ENCODE peak calls at places on chromosome 12, in five cellular contexts. P is astrocyte, X is COR-L47, Q is WERI-Rb-1, T is Caki2. D is an unnamed sample.
A peak's percentile ranks its signal among the peaks of the same experiment; 100 is the strongest.

GRCh38 chr12:27123642-27124041 is 41.3 kb upstream of the C12orf71 start:
- DNase-seq in Q (no peak), T (no peak), X (no peak), P (no peak), D (peak; percentile 21)

GRCh38 chr12:42407306-42407705 is 81.3 kb downstream of the PPHLN1 start:
- DNase-seq in P (peak; percentile 7), X (no peak), T (peak; percentile 41), Q (no peak), D (peak; percentile 10)

GRCh38 chr12:96471368-96472040 is 17.9 kb upstream of the CFAP54 start:
- DNase-seq in X (no peak), T (peak; percentile 27), Q (no peak), P (peak; percentile 84), D (peak; percentile 65)

GRCh38 chr12:48822711-48823110 is 4.4 kb downstream of the CACNB3 start:
- DNase-seq in X (no peak), P (no peak), Q (no peak), T (no peak), D (no peak)

GRCh38 chr12:130249376-130249775 is 87.1 kb downstream of the FZD10 start:
- DNase-seq in T (no peak), Q (no peak), X (no peak), P (no peak), D (no peak)

GRCh38 chr12:48768147-48768546 is 20.7 kb downstream of the ADCY6 start:
- DNase-seq in Q (no peak), X (no peak), P (no peak), T (no peak), D (no peak)

GRCh38 chr12:23611320-23611719 is 338.1 kb downstream of the SOX5 start:
- DNase-seq in Q (no peak), X (no peak), T (no peak), P (peak; percentile 5), D (no peak)

GRCh38 chr12:6377667-6377994 is 2.3 kb upstream of the SCNN1A start:
- DNase-seq in X (no peak), P (no peak), Q (no peak), T (peak; percentile 35), D (peak; percentile 53)

GRCh38 chr12:97048421-97049035 is 141.5 kb downstream of the NEDD1 start:
- DNase-seq in Q (no peak), P (no peak), T (no peak), X (no peak), D (no peak)

GRCh38 chr12:63955831-63956685 is 111.6 kb downstream of the SRGAP1 start:
- DNase-seq in X (no peak), Q (no peak), T (no peak), P (no peak), D (no peak)

GRCh38 chr12:56398324-56398723 is 35.7 kb upstream of the APOF start:
- DNase-seq in Q (no peak), T (no peak), P (no peak), X (no peak), D (no peak)

GRCh38 chr12:54417712-54418440 is 1.2 kb downstream of the ITGA5 start:
- DNase-seq in P (no peak), X (no peak), Q (peak; percentile 32), T (no peak), D (no peak)

GRCh38 chr12:120972870-120973543 is 5.3 kb upstream of the HNF1A start:
- DNase-seq in T (peak; percentile 99), P (peak; percentile 19), X (no peak), Q (no peak), D (no peak)

GRCh38 chr12:108959748-108960655 is 60.9 kb downstream of the SVOP start:
- DNase-seq in Q (no peak), P (no peak), T (no peak), X (no peak), D (no peak)

GRCh38 chr12:116343331-116343884 is 65.9 kb upstream of the MED13L start:
- DNase-seq in P (no peak), Q (no peak), X (no peak), T (no peak), D (no peak)

GRCh38 chr12:43072431-43072830 is 479.6 kb downstream of the ADAMTS20 start:
- DNase-seq in T (no peak), P (no peak), Q (no peak), X (no peak), D (no peak)

GRCh38 chr12:47820631-47821345 is 1.1 kb upstream of the HDAC7 start:
- DNase-seq in Q (no peak), T (peak; percentile 91), P (peak; percentile 95), X (no peak), D (peak; percentile 85)

GRCh38 chr12:18551703-18552102 is 186.1 kb downstream of the PLCZ1 start:
- DNase-seq in Q (no peak), T (no peak), P (no peak), X (no peak), D (peak; percentile 28)

GRCh38 chr12:30965613-30965985 is 39.1 kb downstream of the TSPAN11 start:
- DNase-seq in X (no peak), P (no peak), T (no peak), Q (peak; percentile 45), D (no peak)

GRCh38 chr12:131137836-131138637 is 184.3 kb downstream of the ADGRD1 start:
- DNase-seq in X (no peak), Q (peak; percentile 38), P (no peak), T (no peak), D (no peak)

GRCh38 chr12:124636138-124636968 is 68.9 kb upstream of the NCOR2 start:
- DNase-seq in P (peak; percentile 64), X (no peak), Q (peak; percentile 44), T (peak; percentile 59), D (peak; percentile 96)

GRCh38 chr12:102918840-102919239 is 1.8 kb upstream of the PAH start:
- DNase-seq in X (no peak), P (no peak), Q (no peak), T (no peak), D (no peak)

GRCh38 chr12:95533985-95534384 is 17.3 kb downstream of the USP44 start:
- DNase-seq in X (no peak), P (no peak), Q (no peak), T (no peak), D (no peak)

GRCh38 chr12:46367351-46368029 is 5.1 kb downstream of the SLC38A2 start:
- DNase-seq in T (no peak), X (no peak), Q (no peak), P (no peak), D (peak; percentile 48)

GRCh38 chr12:87848248-87848868 is 180.8 kb downstream of the C12orf50 start:
- DNase-seq in X (peak; percentile 47), Q (peak; percentile 11), T (peak; percentile 85), P (peak; percentile 51), D (peak; percentile 48)

GRCh38 chr12:80830533-80831088 is 107.1 kb downstream of the LIN7A start:
- DNase-seq in X (no peak), P (no peak), T (no peak), Q (no peak), D (no peak)

GRCh38 chr12:52561880-52562449 is 9.0 kb upstream of the KRT71 start:
- DNase-seq in X (no peak), Q (no peak), T (no peak), P (no peak), D (no peak)

GRCh38 chr12:59005195-59005961 is 85.1 kb upstream of the LRIG3 start:
- DNase-seq in Q (no peak), T (no peak), P (peak; percentile 6), X (no peak), D (no peak)

GRCh38 chr12:23950011-23950774 is 723 bp upstream of the SOX5 start:
- DNase-seq in P (peak; percentile 19), Q (peak; percentile 11), T (no peak), X (no peak), D (peak; percentile 8)

GRCh38 chr12:69544087-69544486 is 41.2 kb upstream of the CCT2 start:
- DNase-seq in T (no peak), Q (no peak), P (no peak), X (no peak), D (no peak)

GRCh38 chr12:114166360-114166759 is 200.2 kb upstream of the RBM19 start:
- DNase-seq in T (no peak), X (no peak), P (peak; percentile 9), Q (peak; percentile 33), D (no peak)

GRCh38 chr12:132953771-132954170 is 2.3 kb downstream of the ZNF605 start:
- DNase-seq in T (no peak), P (no peak), Q (no peak), X (no peak), D (no peak)

GRCh38 chr12:71440393-71441349 is 1.1 kb downstream of the LGR5 start:
- DNase-seq in Q (no peak), X (no peak), P (no peak), T (no peak), D (no peak)

GRCh38 chr12:51391047-51391837 is at the start of gene GALNT6:
- DNase-seq in P (no peak), Q (peak; percentile 55), X (peak; percentile 27), T (no peak), D (peak; percentile 39)

D was measured in mammary epithelial cell.